ENCODE peak calls at places on chromosomes 11 and 22, in nine cellular contexts. C is activated naive CD8-positive, alpha-beta T cell treated with anti-CD3 and anti-CD28 coated beads, Interleukin-2, amount 50 U/mL, for 24 hours; U is stimulated activated CD8-positive, alpha-beta memory T cell treated with anti-CD3 and anti-CD28 coated beads, Interleukin-15, amount 100 ng/mL, for 48 hours; D is A172; H is BJ; K is activated CD4-positive, alpha-beta memory T cell treated with anti-CD3 and anti-CD28 coated beads, Interleukin-2, amount 10 ng/mL, durations not matched to agents 7 days and 5 days; E is COR-L47; W is NCI-H1092 treated with DMSO at 0.1 percent for 48 hours; J is ELR. T is an unnamed sample.

GRCh38 chr11:125621995-125622394 is 3.0 kb upstream of the CHEK1 start:
- DNase-seq in D (peak; percentile 46), U (no peak), K (no peak), E (no peak), W (no peak), J (peak; percentile 86), C (no peak), H (no peak), T (no peak)

GRCh38 chr11:117333921-117334320 is 6.3 kb downstream of the CEP164 start:
- DNase-seq in J (no peak), E (no peak), U (no peak), C (no peak), W (no peak), H (no peak), K (no peak), D (no peak), T (no peak)

GRCh38 chr11:23280088-23280487 is 419.8 kb upstream of the CCDC179 start:
- DNase-seq in U (no peak), D (peak; percentile 13), K (no peak), C (no peak), E (no peak), J (peak; percentile 23), W (no peak), H (no peak), T (no peak)

GRCh38 chr11:84564180-84564866 is 1062.8 kb downstream of the DLG2 start:
- DNase-seq in J (peak; percentile 55), E (no peak), K (peak; percentile 20), C (peak; percentile 28), H (peak; percentile 4), W (peak; percentile 15), U (peak; percentile 4), D (peak; percentile 57), T (no peak)

GRCh38 chr22:43820671-43821305 is 8.7 kb upstream of the EFCAB6 start:
- DNase-seq in D (no peak), K (no peak), H (no peak), U (no peak), J (no peak), C (no peak), W (no peak), E (peak; percentile 68), T (no peak)

GRCh38 chr11:18768472-18768901 is 23.1 kb downstream of the PTPN5 start:
- DNase-seq in D (no peak), W (no peak), U (peak; percentile 19), K (peak; percentile 27), C (no peak), H (no peak), J (no peak), E (no peak), T (no peak)

GRCh38 chr11:72222106-72222891 is 2.3 kb upstream of the INPPL1 start:
- DNase-seq in C (no peak), E (no peak), U (no peak), J (no peak), H (no peak), K (no peak), D (no peak), W (no peak), T (peak; percentile 69)

GRCh38 chr11:43119275-43119970 is 192.4 kb upstream of the API5 start:
- DNase-seq in E (no peak), C (no peak), J (no peak), W (no peak), D (no peak), K (no peak), U (no peak), H (no peak), T (no peak)

GRCh38 chr11:103581680-103582265 is 454.7 kb upstream of the DDI1 start:
- DNase-seq in D (no peak), W (no peak), H (no peak), U (no peak), J (no peak), E (peak; percentile 54), C (no peak), K (no peak), T (no peak)

GRCh38 chr11:75148436-75148983 is 2.4 kb upstream of the SLCO2B1 start:
- DNase-seq in K (peak; percentile 35), E (no peak), J (no peak), C (no peak), U (no peak), H (no peak), W (no peak), D (no peak), T (no peak)

GRCh38 chr11:43930868-43931716 is 11.3 kb upstream of the C11orf96 start:
- DNase-seq in C (no peak), H (no peak), W (no peak), E (no peak), K (no peak), J (peak; percentile 25), U (no peak), D (no peak), T (no peak)

GRCh38 chr22:19687561-19688300 is 26.6 kb upstream of the SEPTIN5 start:
- DNase-seq in H (no peak), C (no peak), D (no peak), U (no peak), J (no peak), W (no peak), K (no peak), E (peak; percentile 92), T (no peak)

GRCh38 chr11:67119577-67120391 is 721 bp downstream of the KDM2A start:
- DNase-seq in J (peak; percentile 49), K (peak; percentile 46), H (no peak), E (no peak), C (peak; percentile 36), D (peak; percentile 40), W (peak; percentile 20), U (no peak), T (no peak)